ENCODE peak calls at places on chromosomes 5 and 9, in seven cellular contexts. One of them, this sample, is unnamed.

GRCh38 chr9:135644631-135645218 is 5.4 kb upstream of the GLT6D1 start:
- DNase-seq in stimulated activated CD4-positive, alpha-beta T cell treated with anti-CD3 and anti-CD28 coated beads, Interleukin-15, amount 100 ng/mL, for 1 hour: no peak
- DNase-seq in activated CD4-positive, CD25-positive, alpha-beta regulatory T cell treated with anti-CD3 and anti-CD28 coated beads, Interleukin-2, amount 50 U/mL, for 72 hours: no peak
- DNase-seq in NCI-H446 treated with DMSO at 0.1 percent for 48 hours: no peak
- DNase-seq in C1 segment of cervical spinal cord: no peak
- DNase-seq in GM03348: no peak
- DNase-seq in activated naive CD4-positive, alpha-beta T cell treated with anti-CD3 and anti-CD28 coated beads, Interleukin-2, amount 10 ng/mL, durations not matched to agents 7 days and 5 days: no peak
- DNase-seq in this sample: no peak

GRCh38 chr5:122313001-122313402 is 965 bp downstream of the SNCAIP start:
- DNase-seq in activated CD4-positive, CD25-positive, alpha-beta regulatory T cell treated with anti-CD3 and anti-CD28 coated beads, Interleukin-2, amount 50 U/mL, for 72 hours: no peak
- DNase-seq in GM03348: peak
- DNase-seq in NCI-H446 treated with DMSO at 0.1 percent for 48 hours: no peak
- DNase-seq in C1 segment of cervical spinal cord: no peak
- DNase-seq in stimulated activated CD4-positive, alpha-beta T cell treated with anti-CD3 and anti-CD28 coated beads, Interleukin-15, amount 100 ng/mL, for 1 hour: no peak
- DNase-seq in activated naive CD4-positive, alpha-beta T cell treated with anti-CD3 and anti-CD28 coated beads, Interleukin-2, amount 10 ng/mL, durations not matched to agents 7 days and 5 days: no peak
- DNase-seq in this sample: no peak

GRCh38 chr5:140833993-140834392 is at the start of gene PCDHA7:
- DNase-seq in C1 segment of cervical spinal cord: no peak
- DNase-seq in stimulated activated CD4-positive, alpha-beta T cell treated with anti-CD3 and anti-CD28 coated beads, Interleukin-15, amount 100 ng/mL, for 1 hour: no peak
- DNase-seq in NCI-H446 treated with DMSO at 0.1 percent for 48 hours: no peak
- DNase-seq in activated naive CD4-positive, alpha-beta T cell treated with anti-CD3 and anti-CD28 coated beads, Interleukin-2, amount 10 ng/mL, durations not matched to agents 7 days and 5 days: no peak
- DNase-seq in GM03348: no peak
- DNase-seq in activated CD4-positive, CD25-positive, alpha-beta regulatory T cell treated with anti-CD3 and anti-CD28 coated beads, Interleukin-2, amount 50 U/mL, for 72 hours: no peak
- DNase-seq in this sample: no peak

GRCh38 chr5:111254613-111255012 is 30.4 kb downstream of the CAMK4 start:
- DNase-seq in stimulated activated CD4-positive, alpha-beta T cell treated with anti-CD3 and anti-CD28 coated beads, Interleukin-15, amount 100 ng/mL, for 1 hour: peak
- DNase-seq in activated CD4-positive, CD25-positive, alpha-beta regulatory T cell treated with anti-CD3 and anti-CD28 coated beads, Interleukin-2, amount 50 U/mL, for 72 hours: peak
- DNase-seq in activated naive CD4-positive, alpha-beta T cell treated with anti-CD3 and anti-CD28 coated beads, Interleukin-2, amount 10 ng/mL, durations not matched to agents 7 days and 5 days: peak
- DNase-seq in C1 segment of cervical spinal cord: no peak
- DNase-seq in GM03348: no peak
- DNase-seq in NCI-H446 treated with DMSO at 0.1 percent for 48 hours: no peak
- DNase-seq in this sample: no peak

GRCh38 chr5:174046558-174046957 is 1.1 kb downstream of the NSG2 start:
- DNase-seq in activated naive CD4-positive, alpha-beta T cell treated with anti-CD3 and anti-CD28 coated beads, Interleukin-2, amount 10 ng/mL, durations not matched to agents 7 days and 5 days: no peak
- DNase-seq in activated CD4-positive, CD25-positive, alpha-beta regulatory T cell treated with anti-CD3 and anti-CD28 coated beads, Interleukin-2, amount 50 U/mL, for 72 hours: no peak
- DNase-seq in GM03348: no peak
- DNase-seq in NCI-H446 treated with DMSO at 0.1 percent for 48 hours: no peak
- DNase-seq in stimulated activated CD4-positive, alpha-beta T cell treated with anti-CD3 and anti-CD28 coated beads, Interleukin-15, amount 100 ng/mL, for 1 hour: no peak
- DNase-seq in C1 segment of cervical spinal cord: no peak
- DNase-seq in this sample: no peak

GRCh38 chr5:128154943-128155342 is 71.4 kb downstream of the SLC12A2 start:
- DNase-seq in GM03348: peak
- DNase-seq in activated CD4-positive, CD25-positive, alpha-beta regulatory T cell treated with anti-CD3 and anti-CD28 coated beads, Interleukin-2, amount 50 U/mL, for 72 hours: no peak
- DNase-seq in activated naive CD4-positive, alpha-beta T cell treated with anti-CD3 and anti-CD28 coated beads, Interleukin-2, amount 10 ng/mL, durations not matched to agents 7 days and 5 days: no peak
- DNase-seq in C1 segment of cervical spinal cord: no peak
- DNase-seq in NCI-H446 treated with DMSO at 0.1 percent for 48 hours: no peak
- DNase-seq in stimulated activated CD4-positive, alpha-beta T cell treated with anti-CD3 and anti-CD28 coated beads, Interleukin-15, amount 100 ng/mL, for 1 hour: no peak
- DNase-seq in this sample: no peak

GRCh38 chr5:110785356-110785755 is 46.5 kb downstream of the SLC25A46 start:
- DNase-seq in activated naive CD4-positive, alpha-beta T cell treated with anti-CD3 and anti-CD28 coated beads, Interleukin-2, amount 10 ng/mL, durations not matched to agents 7 days and 5 days: no peak
- DNase-seq in stimulated activated CD4-positive, alpha-beta T cell treated with anti-CD3 and anti-CD28 coated beads, Interleukin-15, amount 100 ng/mL, for 1 hour: no peak
- DNase-seq in NCI-H446 treated with DMSO at 0.1 percent for 48 hours: no peak
- DNase-seq in GM03348: no peak
- DNase-seq in C1 segment of cervical spinal cord: no peak
- DNase-seq in activated CD4-positive, CD25-positive, alpha-beta regulatory T cell treated with anti-CD3 and anti-CD28 coated beads, Interleukin-2, amount 50 U/mL, for 72 hours: no peak
- DNase-seq in this sample: no peak

GRCh38 chr9:36136277-36136893 is at the start of gene GLIPR2:
- DNase-seq in C1 segment of cervical spinal cord: peak
- DNase-seq in stimulated activated CD4-positive, alpha-beta T cell treated with anti-CD3 and anti-CD28 coated beads, Interleukin-15, amount 100 ng/mL, for 1 hour: peak
- DNase-seq in GM03348: peak
- DNase-seq in NCI-H446 treated with DMSO at 0.1 percent for 48 hours: no peak
- DNase-seq in activated CD4-positive, CD25-positive, alpha-beta regulatory T cell treated with anti-CD3 and anti-CD28 coated beads, Interleukin-2, amount 50 U/mL, for 72 hours: peak
- DNase-seq in activated naive CD4-positive, alpha-beta T cell treated with anti-CD3 and anti-CD28 coated beads, Interleukin-2, amount 10 ng/mL, durations not matched to agents 7 days and 5 days: peak
- DNase-seq in this sample: peak

GRCh38 chr5:82222597-82223574 is 55.3 kb downstream of the RPS23 start:
- DNase-seq in stimulated activated CD4-positive, alpha-beta T cell treated with anti-CD3 and anti-CD28 coated beads, Interleukin-15, amount 100 ng/mL, for 1 hour: no peak
- DNase-seq in activated CD4-positive, CD25-positive, alpha-beta regulatory T cell treated with anti-CD3 and anti-CD28 coated beads, Interleukin-2, amount 50 U/mL, for 72 hours: no peak
- DNase-seq in NCI-H446 treated with DMSO at 0.1 percent for 48 hours: no peak
- DNase-seq in C1 segment of cervical spinal cord: no peak
- DNase-seq in activated naive CD4-positive, alpha-beta T cell treated with anti-CD3 and anti-CD28 coated beads, Interleukin-2, amount 10 ng/mL, durations not matched to agents 7 days and 5 days: no peak
- DNase-seq in GM03348: no peak
- DNase-seq in this sample: no peak

GRCh38 chr5:17426104-17426739 is 71.8 kb upstream of the TAF11L2 start:
- DNase-seq in C1 segment of cervical spinal cord: no peak
- DNase-seq in activated CD4-positive, CD25-positive, alpha-beta regulatory T cell treated with anti-CD3 and anti-CD28 coated beads, Interleukin-2, amount 50 U/mL, for 72 hours: no peak
- DNase-seq in stimulated activated CD4-positive, alpha-beta T cell treated with anti-CD3 and anti-CD28 coated beads, Interleukin-15, amount 100 ng/mL, for 1 hour: no peak
- DNase-seq in activated naive CD4-positive, alpha-beta T cell treated with anti-CD3 and anti-CD28 coated beads, Interleukin-2, amount 10 ng/mL, durations not matched to agents 7 days and 5 days: no peak
- DNase-seq in GM03348: no peak
- DNase-seq in NCI-H446 treated with DMSO at 0.1 percent for 48 hours: no peak
- DNase-seq in this sample: no peak

GRCh38 chr5:21823588-21823987 is 1029.6 kb downstream of the CDH12 start:
- DNase-seq in NCI-H446 treated with DMSO at 0.1 percent for 48 hours: no peak
- DNase-seq in stimulated activated CD4-positive, alpha-beta T cell treated with anti-CD3 and anti-CD28 coated beads, Interleukin-15, amount 100 ng/mL, for 1 hour: no peak
- DNase-seq in activated CD4-positive, CD25-positive, alpha-beta regulatory T cell treated with anti-CD3 and anti-CD28 coated beads, Interleukin-2, amount 50 U/mL, for 72 hours: no peak
- DNase-seq in C1 segment of cervical spinal cord: no peak
- DNase-seq in GM03348: no peak
- DNase-seq in activated naive CD4-positive, alpha-beta T cell treated with anti-CD3 and anti-CD28 coated beads, Interleukin-2, amount 10 ng/mL, durations not matched to agents 7 days and 5 days: no peak
- DNase-seq in this sample: no peak

GRCh38 chr5:54091416-54092130 is 218.8 kb downstream of the ARL15 start:
- DNase-seq in activated naive CD4-positive, alpha-beta T cell treated with anti-CD3 and anti-CD28 coated beads, Interleukin-2, amount 10 ng/mL, durations not matched to agents 7 days and 5 days: no peak
- DNase-seq in stimulated activated CD4-positive, alpha-beta T cell treated with anti-CD3 and anti-CD28 coated beads, Interleukin-15, amount 100 ng/mL, for 1 hour: no peak
- DNase-seq in GM03348: no peak
- DNase-seq in activated CD4-positive, CD25-positive, alpha-beta regulatory T cell treated with anti-CD3 and anti-CD28 coated beads, Interleukin-2, amount 50 U/mL, for 72 hours: no peak
- DNase-seq in C1 segment of cervical spinal cord: no peak
- DNase-seq in NCI-H446 treated with DMSO at 0.1 percent for 48 hours: peak
- DNase-seq in this sample: no peak

This sample was measured in suprapubic skin.